ENCODE peak calls at places on chromosomes 2 and 18, in four cellular contexts. R is adrenal gland, P is AG09309, E is breast epithelium. C is an unnamed sample.

GRCh38 chr2:210626849-210627248 is 70.5 kb downstream of the CPS1 start:
- DNase-seq in R (no peak), P (no peak), E (no peak), C (no peak)

GRCh38 chr2:73249636-73250035 is 15.5 kb downstream of the CCT7 start:
- DNase-seq in R (no peak), P (no peak), E (no peak), C (no peak)

GRCh38 chr18:50097702-50098101 is 97.2 kb downstream of the MYO5B start:
- DNase-seq in R (no peak), P (no peak), E (peak), C (no peak)

GRCh38 chr2:197198890-197199289 is 111.7 kb downstream of the ANKRD44 start:
- DNase-seq in R (peak), P (no peak), E (no peak), C (no peak)

GRCh38 chr18:38081516-38081915 is 515.9 kb upstream of the CELF4 start:
- DNase-seq in R (no peak), P (no peak), E (no peak), C (no peak)

GRCh38 chr18:69838620-69839411 is 108.9 kb downstream of the CD226 start:
- DNase-seq in R (no peak), P (no peak), E (no peak), C (no peak)

GRCh38 chr2:71688530-71688929 is 235.2 kb downstream of the DYSF start:
- DNase-seq in R (no peak), P (no peak), E (no peak), C (no peak)

GRCh38 chr2:74186038-74186437 is 7.4 kb upstream of the MOB1A start:
- DNase-seq in R (peak), P (no peak), E (no peak), C (no peak)

GRCh38 chr2:30965085-30965484 is 157.8 kb upstream of the CAPN13 start:
- DNase-seq in R (no peak), P (no peak), E (no peak), C (no peak)

GRCh38 chr2:99205491-99205890 is 24.5 kb downstream of the MRPL30 start:
- DNase-seq in R (no peak), P (no peak), E (no peak), C (no peak)

GRCh38 chr2:1413156-1413690 is at the start of gene TPO:
- DNase-seq in R (no peak), P (no peak), E (no peak), C (no peak)

GRCh38 chr2:60450488-60450887 is 103.0 kb downstream of the BCL11A start:
- DNase-seq in R (no peak), P (no peak), E (no peak), C (no peak)

GRCh38 chr2:144170172-144170571 is 349.7 kb downstream of the ZEB2 start:
- DNase-seq in R (peak), P (no peak), E (no peak), C (no peak)

GRCh38 chr2:124804014-124804940 is 779.2 kb downstream of the CNTNAP5 start:
- DNase-seq in R (no peak), P (no peak), E (no peak), C (no peak)

GRCh38 chr2:195818521-195818920 is 161.5 kb downstream of the SLC39A10 start:
- DNase-seq in R (no peak), P (peak), E (no peak), C (no peak)

GRCh38 chr18:48798334-48799197 is 152.2 kb downstream of the SMAD7 start:
- DNase-seq in R (peak), P (no peak), E (peak), C (no peak)

GRCh38 chr18:21242141-21243040 is at the start of gene GREB1L:
- DNase-seq in R (peak), P (no peak), E (no peak), C (peak)

GRCh38 chr18:46953195-46953594 is 35.8 kb downstream of the KATNAL2 start:
- DNase-seq in R (no peak), P (no peak), E (no peak), C (no peak)

GRCh38 chr2:175981546-175981945 is 20.5 kb downstream of the LNPK start:
- DNase-seq in R (no peak), P (no peak), E (no peak), C (no peak)

GRCh38 chr2:32136097-32136496 is 29.6 kb upstream of the SLC30A6 start:
- DNase-seq in R (no peak), P (peak), E (no peak), C (no peak)

GRCh38 chr2:68103026-68103425 is 40.2 kb upstream of the C1D start:
- DNase-seq in R (no peak), P (no peak), E (no peak), C (no peak)

GRCh38 chr2:105315314-105315713 is 14.2 kb downstream of the TGFBRAP1 start:
- DNase-seq in R (no peak), P (no peak), E (no peak), C (no peak)

GRCh38 chr2:234635284-234635683 is 138.4 kb upstream of the ARL4C start:
- DNase-seq in R (no peak), P (no peak), E (no peak), C (no peak)
- TF ChIP-seq CTCF in R (no peak), P (peak), E (no peak), C (peak)

GRCh38 chr18:45207328-45207727 is 407.9 kb upstream of the SLC14A2 start:
- DNase-seq in R (no peak), P (no peak), E (no peak), C (no peak)

GRCh38 chr18:45218436-45218835 is 396.8 kb upstream of the SLC14A2 start:
- DNase-seq in R (no peak), P (no peak), E (no peak), C (no peak)

GRCh38 chr18:45212186-45213039 is 402.9 kb upstream of the SLC14A2 start:
- DNase-seq in R (peak), P (peak), E (peak), C (peak)

GRCh38 chr18:45208164-45208563 is 407.1 kb upstream of the SLC14A2 start:
- DNase-seq in R (no peak), P (no peak), E (no peak), C (no peak)

DNA sequence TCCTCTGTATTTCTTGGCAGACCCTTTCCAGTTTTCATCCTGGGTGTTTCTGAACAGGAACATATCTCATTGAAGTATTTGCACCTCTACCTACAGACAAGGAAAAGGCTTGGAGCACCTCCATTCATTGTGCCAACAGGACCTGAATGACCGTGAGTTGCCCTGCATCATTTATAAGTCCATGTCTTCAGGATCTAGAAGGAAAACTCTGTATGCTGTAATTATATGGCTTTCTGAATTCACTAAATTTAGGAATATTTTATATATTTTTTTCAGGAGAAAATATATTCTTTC is 402.3 kb upstream of the SLC14A2 start:
- DNase-seq in R (no peak), P (no peak), E (no peak), C (no peak)
- TF ChIP-seq CTCF in R (no peak), P (no peak), E (no peak), C (no peak)

DNA sequence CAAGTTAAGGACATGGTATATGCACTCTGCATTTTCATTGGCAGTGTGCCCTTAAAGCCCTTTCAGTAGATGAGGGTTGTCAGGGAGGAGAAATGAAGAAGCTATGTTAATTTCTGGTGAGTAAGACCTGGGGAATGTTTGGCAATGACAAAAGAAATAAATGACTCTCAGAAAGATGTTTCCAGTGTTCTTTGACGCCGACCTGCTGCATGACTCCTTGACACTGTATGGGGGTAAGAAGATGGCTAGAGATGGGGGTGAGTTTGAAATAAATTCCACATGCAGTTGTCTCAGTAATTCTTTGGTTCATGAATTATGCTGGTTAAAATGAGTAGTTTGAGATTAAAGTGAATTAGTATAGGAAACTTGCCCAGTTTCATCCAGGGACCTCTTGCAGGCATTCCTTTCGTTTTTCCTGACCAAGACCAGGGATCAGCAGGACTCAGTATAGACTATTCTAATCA is 5.9 kb downstream of the CCDC121 start:
- DNase-seq in R (no peak), P (peak), E (no peak), C (peak)
- TF ChIP-seq CTCF in R (no peak), P (no peak), E (no peak), C (no peak)

GRCh38 chr2:63121055-63121834 is 70.6 kb downstream of the OTX1 start:
- DNase-seq in R (no peak), P (no peak), E (no peak), C (no peak)
- TF ChIP-seq CTCF in R (no peak), P (no peak), E (no peak), C (no peak)

GRCh38 chr2:165691615-165692014 is 102.4 kb downstream of the GALNT3 start:
- DNase-seq in R (no peak), P (peak), E (no peak), C (no peak)
- TF ChIP-seq CTCF in R (no peak), P (peak), E (no peak), C (peak)

GRCh38 chr18:76126327-76126726 is 368.7 kb downstream of the ZNF516 start:
- DNase-seq in R (no peak), P (no peak), E (no peak), C (no peak)
- TF ChIP-seq CTCF in R (no peak), P (no peak), E (no peak), C (no peak)

GRCh38 chr18:4068552-4069158 is 386.5 kb downstream of the DLGAP1 start:
- DNase-seq in R (peak), P (peak), E (no peak), C (peak)
- TF ChIP-seq CTCF in R (peak), P (peak), E (peak), C (peak)

GRCh38 chr2:100875516-100876230 is 55.7 kb downstream of the NPAS2 start:
- DNase-seq in R (no peak), P (no peak), E (no peak), C (no peak)

GRCh38 chr2:100869146-100869545 is 49.2 kb downstream of the NPAS2 start:
- DNase-seq in R (no peak), P (no peak), E (no peak), C (no peak)

GRCh38 chr2:100868083-100868482 is 48.1 kb downstream of the NPAS2 start:
- DNase-seq in R (no peak), P (no peak), E (no peak), C (no peak)

GRCh38 chr2:100865819-100866462 is 46.0 kb downstream of the NPAS2 start:
- DNase-seq in R (no peak), P (no peak), E (no peak), C (no peak)

DNA sequence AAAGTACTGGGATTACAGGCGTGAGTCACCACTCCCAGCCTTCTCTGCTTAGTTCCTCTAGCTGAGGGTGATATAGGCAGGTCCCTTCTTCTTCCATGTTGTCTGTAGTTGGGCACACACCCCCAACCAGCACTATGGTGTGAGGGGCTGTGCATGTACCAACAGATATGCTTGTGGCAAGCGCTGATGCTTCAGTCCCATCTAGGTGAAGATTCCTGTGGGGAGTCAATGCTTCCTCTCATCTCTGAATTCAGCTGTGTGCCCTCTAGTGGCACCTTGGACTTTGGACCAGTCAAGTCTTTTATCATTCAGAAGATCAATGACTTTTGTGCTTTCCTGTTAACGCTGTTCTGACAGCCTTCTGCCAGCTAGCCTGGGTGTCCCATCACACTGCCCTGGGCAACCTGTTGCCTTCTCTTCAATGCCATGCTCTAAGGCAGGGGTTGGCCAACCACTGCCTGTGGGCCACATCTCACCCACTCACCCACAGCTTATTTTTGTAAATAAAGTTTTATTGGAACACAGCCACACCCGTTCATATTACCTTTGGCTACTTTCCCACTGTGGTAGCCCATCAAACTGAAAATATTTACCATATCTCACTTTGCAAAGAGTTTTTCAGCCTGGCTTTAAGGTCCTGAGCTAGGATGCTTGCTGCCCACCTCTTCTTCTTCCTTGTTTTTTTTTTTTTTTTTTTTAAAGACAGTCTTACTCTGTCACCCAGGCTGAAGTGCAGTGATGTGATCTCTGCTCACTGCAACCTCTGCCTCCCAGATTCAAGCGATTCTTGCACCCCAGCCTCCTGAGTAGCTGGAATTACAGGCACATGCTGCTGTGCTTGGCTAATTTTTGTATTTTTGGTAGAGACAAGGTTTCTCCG is 51.0 kb downstream of the NPAS2 start:
- DNase-seq in R (no peak), P (no peak), E (no peak), C (no peak)
- TF ChIP-seq CTCF in R (peak), P (peak), E (no peak), C (peak)

GRCh38 chr2:191155608-191156071 is 4.8 kb upstream of the STAT4 start:
- DNase-seq in R (no peak), P (peak), E (no peak), C (peak)
- TF ChIP-seq CTCF in R (peak), P (peak), E (peak), C (peak)